ENCODE peak calls at places on chromosomes 13 and 19, in eight cellular contexts. Q, O, T, I, D, E, U and L are unnamed samples.

GRCh38 chr19:8174706-8175105 is 25.3 kb upstream of the FBN3 start:
- DNase-seq in Q (no peak), O (no peak), T (no peak), I (no peak), D (no peak), E (no peak), U (peak; percentile 14), L (no peak)

GRCh38 chr19:12867120-12868099 is 13.8 kb downstream of the DNASE2 start:
- DNase-seq in Q (peak; percentile 96), O (peak; percentile 63), T (peak; percentile 91), I (peak; percentile 91), D (no peak), E (peak; percentile 52), U (peak; percentile 45), L (peak; percentile 73)

GRCh38 chr19:19226204-19226603 is 14.4 kb downstream of the NCAN start:
- DNase-seq in Q (no peak), O (no peak), T (no peak), I (no peak), D (no peak), E (no peak), U (no peak), L (no peak)

GRCh38 chr19:41195675-41196497 is 2.9 kb downstream of the CYP2S1 start:
- DNase-seq in Q (no peak), O (no peak), T (no peak), I (no peak), D (peak; percentile 80), E (no peak), U (peak; percentile 49), L (no peak)

GRCh38 chr19:55113570-55114039 is 3.8 kb downstream of the PPP1R12C start:
- DNase-seq in Q (peak; percentile 59), O (no peak), T (peak; percentile 83), I (peak; percentile 79), D (no peak), E (no peak), U (peak; percentile 93), L (no peak)

GRCh38 chr19:48393559-48394330 is at the start of gene GRIN2D:
- DNase-seq in Q (peak; percentile 73), O (peak; percentile 19), T (peak; percentile 62), I (peak; percentile 52), D (no peak), E (no peak), U (no peak), L (peak; percentile 18)

GRCh38 chr13:113110048-113110851 is 4.7 kb downstream of the F7 start:
- DNase-seq in Q (no peak), O (peak; percentile 24), T (no peak), I (peak; percentile 31), D (no peak), E (no peak), U (no peak), L (peak; percentile 28)

GRCh38 chr19:41925208-41926003 is 2.8 kb downstream of the ERFL start:
- DNase-seq in Q (no peak), O (no peak), T (no peak), I (no peak), D (no peak), E (no peak), U (no peak), L (no peak)

GRCh38 chr13:66794340-66795031 is 435.6 kb downstream of the PCDH9 start:
- DNase-seq in Q (no peak), O (no peak), T (no peak), I (no peak), D (no peak), E (no peak), U (no peak), L (no peak)

GRCh38 chr19:10286803-10287737 is at the start of gene ICAM4:
- DNase-seq in Q (peak; percentile 80), O (no peak), T (peak; percentile 71), I (peak; percentile 71), D (peak; percentile 91), E (no peak), U (no peak), L (peak; percentile 58)

GRCh38 chr19:15210323-15210774 is 9.6 kb upstream of the NOTCH3 start:
- DNase-seq in Q (no peak), O (no peak), T (no peak), I (no peak), D (peak; percentile 99), E (no peak), U (peak; percentile 94), L (no peak)

GRCh38 chr13:44249439-44249838 is 124.2 kb upstream of the SERP2 start:
- DNase-seq in Q (no peak), O (no peak), T (no peak), I (no peak), D (no peak), E (no peak), U (peak; percentile 85), L (no peak)